ENCODE peak calls at places on chromosome 15, in four cellular contexts. I is adrenal gland; F is neuronal stem cell; K is CD4-positive, alpha-beta T cell. L is an unnamed sample.

GRCh38 chr15:56996093-56996492 is 77.6 kb downstream of the TCF12 start:
- DNase-seq in I (no peak), F (no peak), K (no peak), L (no peak)

GRCh38 chr15:80371924-80372323 is 32.3 kb upstream of the ARNT2 start:
- DNase-seq in K (no peak), I (no peak), F (no peak), L (no peak)

GRCh38 chr15:69160141-69160975 is at the start of gene GLCE:
- DNase-seq in I (peak; percentile 96), F (peak; percentile 95), K (peak; percentile 82), L (peak; percentile 98)

GRCh38 chr15:69829974-69830373 is 267.7 kb downstream of the TLE3 start:
- DNase-seq in K (no peak), F (no peak), I (no peak), L (no peak)

GRCh38 chr15:89035658-89036057 is 52.6 kb upstream of the ABHD2 start:
- DNase-seq in K (no peak), F (no peak), I (no peak), L (no peak)

GRCh38 chr15:64361259-64361658 is 5.3 kb upstream of the CSNK1G1 start:
- DNase-seq in K (no peak), I (no peak), F (no peak), L (no peak)

GRCh38 chr15:65535192-65535591 is 4.9 kb downstream of the HACD3 start:
- DNase-seq in I (no peak), K (no peak), F (no peak), L (no peak)

GRCh38 chr15:70127288-70127746 is 29.6 kb upstream of the TLE3 start:
- DNase-seq in F (no peak), K (no peak), I (no peak), L (no peak)

GRCh38 chr15:40793216-40793989 is 13.5 kb upstream of the ZFYVE19 start:
- DNase-seq in I (peak; percentile 95), K (no peak), F (no peak), L (peak; percentile 38)

GRCh38 chr15:39498642-39499041 is 82.2 kb upstream of the THBS1 start:
- DNase-seq in K (no peak), I (no peak), F (no peak), L (no peak)

GRCh38 chr15:51793521-51793920 is 35.9 kb upstream of the TMOD3 start:
- DNase-seq in K (no peak), I (peak; percentile 43), F (no peak), L (peak; percentile 71)

GRCh38 chr15:75455424-75455981 is 4.0 kb upstream of the SIN3A start:
- DNase-seq in I (peak; percentile 89), F (peak; percentile 80), K (peak; percentile 78), L (peak; percentile 94)

GRCh38 chr15:68794869-68795268 is 25.8 kb downstream of the ANP32A start:
- DNase-seq in K (no peak), I (no peak), F (no peak), L (no peak)

GRCh38 chr15:45205192-45205591 is 17.4 kb upstream of the SHF start:
- DNase-seq in I (peak; percentile 71), K (peak; percentile 27), F (peak; percentile 63), L (no peak)

GRCh38 chr15:90401499-90401898 is 13.5 kb downstream of the IQGAP1 start:
- DNase-seq in F (no peak), I (no peak), K (no peak), L (no peak)

GRCh38 chr15:34815836-34816235 is 20.5 kb upstream of the ACTC1 start:
- DNase-seq in F (no peak), I (no peak), K (no peak), L (no peak)

GRCh38 chr15:60000113-60000823 is 3.8 kb upstream of the FOXB1 start:
- DNase-seq in I (no peak), F (peak; percentile 52), K (no peak), L (no peak)
- H3K27ac ChIP-seq in I (no peak overlapping the region), F (no peak overlapping the region), K (no peak overlapping the region), L (no peak overlapping the region)

GRCh38 chr15:63243776-63244175 is 33.6 kb upstream of the APH1B start:
- DNase-seq in F (no peak), I (no peak), K (no peak), L (no peak)
- H3K27ac ChIP-seq in F (peak overlapping the region; percentile 80), I (no peak overlapping the region), K (no peak overlapping the region), L (no peak overlapping the region)

GRCh38 chr15:42157981-42158765 is 1.7 kb upstream of the PLA2G4F start:
- DNase-seq in K (no peak), F (no peak), I (peak; percentile 74), L (no peak)
- H3K27ac ChIP-seq in K (no peak overlapping the region), F (no peak overlapping the region), I (peak overlapping the region; percentile 31), L (no peak overlapping the region)

DNA sequence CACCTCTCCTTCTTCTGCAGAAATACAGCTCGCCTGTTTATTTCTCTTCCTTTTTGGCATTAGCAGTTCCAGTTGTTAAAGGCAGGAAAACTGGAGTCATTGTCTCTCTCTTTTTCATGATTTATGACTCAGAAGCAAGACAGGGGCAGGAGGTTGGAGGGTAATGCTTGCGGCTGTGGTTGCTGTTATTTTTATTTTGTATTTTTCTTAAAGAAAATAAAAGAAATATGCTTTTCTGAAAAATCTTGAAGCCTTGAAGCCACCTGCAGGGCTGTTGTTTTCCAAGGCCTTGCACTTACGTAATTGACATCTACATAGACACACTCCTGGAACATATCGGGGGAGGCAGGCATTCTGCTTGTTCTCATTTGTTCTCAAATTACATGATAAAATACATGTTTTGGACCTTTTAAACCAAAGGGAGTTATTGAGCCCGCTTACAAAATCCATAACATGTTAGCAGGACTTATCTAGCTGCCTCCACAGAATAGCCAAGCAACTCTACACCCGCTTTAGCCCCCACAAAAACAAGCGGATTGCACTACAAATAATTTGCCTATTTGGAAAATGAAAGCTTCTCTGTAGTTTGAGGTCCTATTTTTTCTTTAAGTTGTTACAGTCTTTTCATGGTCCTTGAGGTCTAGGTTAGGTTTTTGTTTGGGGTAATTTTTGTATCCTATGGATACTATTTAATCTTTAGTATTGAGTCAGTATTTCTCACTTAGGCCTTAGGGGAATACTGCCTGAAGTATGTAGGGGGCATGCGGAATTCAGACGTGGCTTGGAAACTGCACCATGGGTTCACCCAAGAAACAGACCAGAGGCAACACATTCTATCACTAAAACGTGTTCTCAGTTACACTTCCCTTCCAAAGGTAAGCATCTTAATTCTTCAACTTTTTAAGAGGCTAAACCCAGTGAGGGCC is 1004.5 kb upstream of the NR2F2 start:
- DNase-seq in F (no peak), K (no peak), I (no peak), L (no peak)
- H3K27ac ChIP-seq in F (no peak overlapping the region), K (no peak overlapping the region), I (peak overlapping the region; percentile 87), L (no peak overlapping the region)

GRCh38 chr15:73685561-73685960 is 1.4 kb downstream of the CD276 start:
- DNase-seq in F (no peak), I (no peak), K (no peak), L (no peak)

GRCh38 chr15:73683624-73684536 is at the start of gene CD276:
- DNase-seq in K (no peak), I (peak; percentile 85), F (peak; percentile 80), L (peak; percentile 93)

GRCh38 chr15:73686781-73687256 is 2.6 kb downstream of the CD276 start:
- DNase-seq in I (peak; percentile 60), F (no peak), K (no peak), L (no peak)

GRCh38 chr15:73688455-73688854 is 4.3 kb downstream of the CD276 start:
- DNase-seq in I (peak; percentile 78), K (no peak), F (no peak), L (no peak)

DNA sequence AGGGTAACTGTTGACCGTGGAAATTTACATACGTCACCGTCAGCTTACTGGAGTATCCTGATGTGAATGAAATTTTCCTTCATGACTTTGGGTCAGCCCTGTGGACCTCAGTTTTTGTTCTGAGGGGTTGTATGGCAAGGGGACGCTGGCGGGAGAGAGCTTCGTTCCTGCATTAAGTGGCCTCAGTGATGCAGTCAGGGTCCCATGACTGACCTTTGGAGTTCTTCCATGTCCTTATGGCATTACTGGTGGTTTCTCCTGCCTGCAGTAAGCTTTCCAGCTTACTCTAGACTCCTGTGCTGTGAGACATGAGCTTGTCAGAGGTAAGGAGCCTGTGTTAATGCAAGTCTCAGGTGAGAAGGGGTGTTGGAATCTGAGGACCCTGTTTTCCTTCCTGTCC is 1.8 kb downstream of the CD276 start:
- DNase-seq in K (no peak), I (no peak), F (no peak), L (no peak)
- H3K27ac ChIP-seq in K (no peak overlapping the region), I (peak overlapping the region; percentile 93), F (no peak overlapping the region), L (no peak overlapping the region)

L was measured in aorta.